ENCODE peak calls at places on chromosome 5, in five cellular contexts. Q, S, L, G and O are unnamed samples. For H3K36me3, the result is how much of the 10 kb centered on the place peaks cover.

GRCh38 chr5:52132053-52132452 is 655.7 kb upstream of the ITGA1 start:
- DNase-seq in G (no peak), L (no peak), Q (no peak), S (no peak), O (no peak)

GRCh38 chr5:54115768-54116403 is 194.5 kb downstream of the ARL15 start:
- DNase-seq in S (no peak), L (peak), G (no peak), Q (peak), O (no peak)

GRCh38 chr5:79518718-79519117 is 4.8 kb upstream of the HOMER1 start:
- DNase-seq in Q (no peak), S (no peak), L (no peak), G (no peak), O (no peak)

GRCh38 chr5:15285901-15286583 is 213.9 kb upstream of the FBXL7 start:
- DNase-seq in G (no peak), S (no peak), Q (peak), L (peak), O (no peak)

GRCh38 chr5:132506094-132506692 is 15.6 kb upstream of the IRF1 start:
- DNase-seq in L (peak), G (no peak), Q (no peak), S (no peak), O (no peak)

GRCh38 chr5:149611327-149611726 is 30.0 kb downstream of the ARHGEF37 start:
- DNase-seq in G (no peak), S (no peak), L (peak), Q (peak), O (no peak)

GRCh38 chr5:116583085-116583766 is 8.6 kb upstream of the SEMA6A start:
- DNase-seq in Q (no peak), L (peak), G (no peak), S (no peak), O (no peak)

GRCh38 chr5:139649082-139649991 is 1.2 kb downstream of the CXXC5 start:
- DNase-seq in Q (peak), L (peak), S (no peak), G (peak), O (no peak)

GRCh38 chr5:39187873-39188731 is 31.3 kb downstream of the FYB1 start:
- DNase-seq in L (no peak), S (no peak), Q (no peak), G (no peak), O (no peak)

GRCh38 chr5:115559524-115559923 is 14.9 kb upstream of the FEM1C start:
- DNase-seq in S (no peak), L (peak), G (no peak), Q (no peak), O (no peak)

GRCh38 chr5:109868737-109869136 is 179.0 kb downstream of the MAN2A1 start:
- DNase-seq in Q (no peak), G (no peak), S (no peak), L (peak), O (no peak)

GRCh38 chr5:43429706-43430105 is 17.5 kb upstream of the CCL28 start:
- DNase-seq in S (no peak), L (no peak), Q (no peak), G (no peak), O (no peak)

GRCh38 chr5:1480217-1480616 is 35.0 kb upstream of the SLC6A3 start:
- DNase-seq in L (no peak), G (no peak), Q (peak), S (no peak), O (no peak)

GRCh38 chr5:140146523-140146842 is 20.7 kb downstream of the IGIP start:
- DNase-seq in G (no peak), S (no peak), L (no peak), Q (no peak), O (no peak)

GRCh38 chr5:34525761-34526160 is 130.4 kb upstream of the RAI14 start:
- DNase-seq in S (no peak), G (no peak), L (no peak), Q (no peak), O (no peak)

GRCh38 chr5:43616535-43616934 is 13.6 kb downstream of the NNT start:
- DNase-seq in L (peak), S (no peak), G (no peak), Q (no peak), O (no peak)

GRCh38 chr5:74422671-74423070 is 217.9 kb downstream of the ENC1 start:
- DNase-seq in L (no peak), Q (no peak), G (no peak), S (no peak), O (no peak)

GRCh38 chr5:91706785-91707520 is 323.8 kb upstream of the ARRDC3 start:
- DNase-seq in S (no peak), Q (no peak), L (peak), G (no peak), O (no peak)

GRCh38 chr5:124630767-124631704 is 115.4 kb downstream of the ZNF608 start:
- DNase-seq in Q (no peak), S (no peak), L (peak), G (no peak), O (no peak)

GRCh38 chr5:16975950-16976624 is 40.0 kb upstream of the MYO10 start:
- DNase-seq in G (no peak), S (no peak), L (no peak), Q (no peak), O (no peak)

GRCh38 chr5:55437859-55438206 is 96.9 kb downstream of the PLPP1 start:
- DNase-seq in S (no peak), L (no peak), Q (no peak), G (no peak), O (no peak)
- H3K4me3 ChIP-seq in S (no peak), L (peak), Q (no peak), G (no peak), O (no peak)

GRCh38 chr5:138182808-138183207 is 3.9 kb downstream of the KIF20A start:
- DNase-seq in G (no peak), Q (no peak), S (no peak), L (no peak), O (no peak)
- H3K36me3 ChIP-seq in G (under half), Q (under half), S (under half), L (under half), O (under half)

GRCh38 chr5:72474117-72474915 is 32.9 kb downstream of the ZNF366 start:
- DNase-seq in G (no peak), S (no peak), L (no peak), Q (no peak), O (no peak)

GRCh38 chr5:72470817-72471216 is 36.4 kb downstream of the ZNF366 start:
- DNase-seq in S (no peak), L (peak), Q (no peak), G (no peak), O (no peak)

GRCh38 chr5:72468606-72469005 is 38.6 kb downstream of the ZNF366 start:
- DNase-seq in L (no peak), G (no peak), S (no peak), Q (no peak), O (no peak)

GRCh38 chr5:72472666-72473422 is 34.4 kb downstream of the ZNF366 start:
- DNase-seq in Q (no peak), L (peak), G (no peak), S (no peak), O (no peak)

GRCh38 chr5:72472031-72472430 is 35.2 kb downstream of the ZNF366 start:
- DNase-seq in S (no peak), Q (no peak), G (no peak), L (no peak), O (no peak)
- H3K27ac ChIP-seq in S (no peak), Q (no peak), G (no peak), L (peak), O (no peak)

DNA sequence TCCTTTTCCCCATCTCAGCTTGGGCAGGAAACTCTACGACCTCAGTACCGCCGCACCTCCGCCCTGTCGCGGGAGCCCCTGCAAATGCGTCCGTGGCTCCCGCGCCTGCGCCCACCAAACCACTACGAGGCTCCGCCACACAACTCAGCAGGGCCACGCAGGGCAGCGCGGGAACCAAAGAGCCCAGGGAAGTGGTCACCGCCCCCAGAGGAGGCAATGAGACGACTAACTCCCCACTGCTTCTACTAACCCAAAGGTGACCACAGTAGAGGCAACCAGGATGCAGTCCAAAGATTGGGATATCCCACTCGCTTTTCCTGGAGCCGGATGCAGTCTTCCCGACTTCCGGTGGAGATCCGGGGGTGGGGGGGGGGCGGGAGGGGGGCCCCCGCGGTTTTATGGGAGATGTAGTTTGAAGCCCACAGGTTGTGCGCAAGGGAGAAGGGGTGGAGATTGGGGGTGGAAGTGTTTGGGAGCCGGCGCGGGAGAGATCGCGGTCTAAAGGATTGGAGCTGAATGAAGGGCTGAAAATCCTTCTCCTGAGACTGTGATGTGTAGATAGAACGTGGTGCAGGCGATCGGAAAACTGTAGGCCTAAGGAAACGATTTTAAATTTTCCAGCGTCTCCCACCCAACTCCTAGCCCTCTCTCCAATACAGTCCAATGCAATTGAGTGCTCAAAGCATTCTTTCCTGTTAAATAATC is at the start of gene NUDT12:
- DNase-seq in L (peak), S (peak), Q (peak), G (peak), O (peak)
- H3K4me3 ChIP-seq in L (peak), S (peak), Q (peak), G (peak), O (no peak)

GRCh38 chr5:179893958-179894895 is 13.5 kb downstream of the TBC1D9B start:
- DNase-seq in G (no peak), S (no peak), Q (peak), L (no peak), O (no peak)
- H3K36me3 ChIP-seq in G (under half), S (under half), Q (half or more), L (under half), O (half or more)

GRCh38 chr5:134247411-134247810 is 21.5 kb upstream of the PPP2CA start:
- DNase-seq in L (peak), G (no peak), Q (no peak), S (no peak), O (no peak)

GRCh38 chr5:134247825-134248224 is 22.0 kb upstream of the PPP2CA start:
- DNase-seq in G (no peak), L (peak), Q (no peak), S (no peak), O (no peak)

GRCh38 chr5:134249469-134250379 is 23.9 kb upstream of the PPP2CA start:
- DNase-seq in S (no peak), L (peak), G (no peak), Q (peak), O (no peak)

GRCh38 chr5:134246771-134247329 is 21.0 kb upstream of the PPP2CA start:
- DNase-seq in L (peak), S (no peak), G (no peak), Q (peak), O (no peak)

GRCh38 chr5:134248271-134248670 is 22.4 kb upstream of the PPP2CA start:
- DNase-seq in Q (no peak), S (no peak), L (peak), G (no peak), O (no peak)
- H3K27ac ChIP-seq in Q (no peak), S (no peak), L (peak), G (no peak), O (no peak)

GRCh38 chr5:180898621-180899246 is at the start of gene BTNL8:
- DNase-seq in S (no peak), G (no peak), Q (no peak), L (no peak), O (no peak)
- H3K4me3 ChIP-seq in S (no peak), G (no peak), Q (no peak), L (no peak), O (no peak)

GRCh38 chr5:157388148-157388547 is 71.9 kb upstream of the NIPAL4 start:
- DNase-seq in Q (no peak), G (no peak), L (peak), S (no peak), O (no peak)

GRCh38 chr5:157387164-157387563 is 72.8 kb upstream of the NIPAL4 start:
- DNase-seq in G (no peak), S (no peak), L (no peak), Q (no peak), O (no peak)

GRCh38 chr5:157384971-157385709 is 74.9 kb upstream of the NIPAL4 start:
- DNase-seq in Q (peak), L (peak), S (no peak), G (no peak), O (no peak)

GRCh38 chr5:157389103-157389502 is 70.9 kb upstream of the NIPAL4 start:
- DNase-seq in S (no peak), L (no peak), G (no peak), Q (no peak), O (no peak)

GRCh38 chr5:157387683-157388093 is 72.3 kb upstream of the NIPAL4 start:
- DNase-seq in Q (peak), S (no peak), L (peak), G (no peak), O (no peak)
- H3K36me3 ChIP-seq in Q (under half), S (half or more), L (under half), G (under half), O (half or more)

GRCh38 chr5:119454171-119454570 is 1.9 kb downstream of the HSD17B4 start:
- DNase-seq in Q (no peak), G (no peak), S (no peak), L (no peak), O (no peak)
- H3K27ac ChIP-seq in Q (no peak), G (no peak), S (no peak), L (no peak), O (no peak)

DNA sequence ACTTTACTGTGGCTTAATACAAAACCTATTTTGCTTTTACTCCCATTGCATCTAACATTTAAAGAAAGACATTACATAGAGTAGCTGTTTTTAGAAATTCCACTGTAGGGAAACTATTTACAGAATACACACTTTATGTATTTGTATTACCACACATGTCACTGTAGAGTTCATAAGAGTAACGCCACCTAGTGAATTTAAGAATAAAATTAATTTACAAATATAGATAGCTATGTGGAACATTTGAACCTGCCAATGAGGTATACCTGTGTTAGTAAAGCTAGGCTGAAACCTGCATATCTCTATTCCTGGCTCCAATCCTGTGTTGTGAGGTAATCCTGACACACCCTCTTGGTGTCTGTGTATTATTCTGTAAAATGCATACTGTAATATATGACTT is 234.4 kb downstream of the MAST4 start:
- DNase-seq in L (peak), Q (no peak), G (no peak), S (no peak), O (no peak)
- H3K4me3 ChIP-seq in L (no peak), Q (peak), G (no peak), S (no peak), O (no peak)